ENCODE peak calls at places on chromosome 1, in four cellular contexts. L is bronchial epithelial cell, P is RWPE1, K is caudate nucleus. E is an unnamed sample.
A peak's percentile ranks its signal among the peaks of the same experiment; 100 is the strongest.

GRCh38 chr1:52022133-52022532 is 11.5 kb downstream of the KTI12 start:
- DNase-seq in L (no peak), P (no peak), K (no peak), E (no peak)

GRCh38 chr1:1307261-1307907 is 346 bp downstream of the ACAP3 start:
- DNase-seq in K (no peak), L (no peak), P (no peak), E (no peak)

GRCh38 chr1:107264561-107264960 is 123.7 kb downstream of the NTNG1 start:
- DNase-seq in K (no peak), L (peak; percentile 73), P (no peak), E (no peak)

GRCh38 chr1:25683731-25684130 is 67.1 kb downstream of the MAN1C1 start:
- DNase-seq in K (no peak), L (no peak), P (no peak), E (no peak)

GRCh38 chr1:220045356-220046051 is 801 bp downstream of the EPRS1 start:
- DNase-seq in K (no peak), L (peak; percentile 20), P (peak; percentile 46), E (no peak)

GRCh38 chr1:175355414-175355813 is 162.8 kb upstream of the KIAA0040 start:
- DNase-seq in K (no peak), P (no peak), L (no peak), E (no peak)

GRCh38 chr1:94679336-94680007 is 137.9 kb upstream of the F3 start:
- DNase-seq in L (no peak), P (no peak), K (no peak), E (no peak)

GRCh38 chr1:53603431-53603830 is 135.5 kb downstream of the GLIS1 start:
- DNase-seq in K (no peak), L (no peak), P (no peak), E (no peak)

GRCh38 chr1:100767176-100767876 is 47.8 kb downstream of the VCAM1 start:
- DNase-seq in P (no peak), L (peak; percentile 79), K (no peak), E (no peak)

GRCh38 chr1:151537112-151537511 is 3.0 kb upstream of the TUFT1 start:
- DNase-seq in L (peak; percentile 95), P (peak; percentile 87), K (no peak), E (no peak)

GRCh38 chr1:92705456-92705855 is 79.5 kb downstream of the EVI5 start:
- DNase-seq in K (no peak), L (no peak), P (no peak), E (no peak)

GRCh38 chr1:103513720-103514119 is 11.8 kb upstream of the RNPC3 start:
- DNase-seq in K (no peak), L (peak; percentile 33), P (no peak), E (no peak)

GRCh38 chr1:65308781-65309316 is 494 bp upstream of the DNAJC6 start:
- DNase-seq in P (no peak), L (no peak), K (no peak), E (no peak)

GRCh38 chr1:12712091-12712490 is 3.8 kb upstream of the AADACL3 start:
- DNase-seq in K (no peak), L (no peak), P (no peak), E (no peak)